ENCODE peak calls at places on chromosomes 13 and 19, in nine cellular contexts. O is H9, Q is lower leg skin, Y is choroid plexus epithelial cell, S is posterior cingulate gyrus, H is mucosa of gallbladder, I is HFFc6, X is Caco-2, W is cerebellar nuclear complex. B is an unnamed sample.

GRCh38 chr13:94009696-94010095 is 469.8 kb downstream of the DCT start:
- DNase-seq in Q (no peak), H (no peak), W (no peak), S (no peak), I (peak), O (no peak), Y (peak), X (no peak), B (no peak)

GRCh38 chr13:33205804-33206221 is 79.7 kb downstream of the STARD13 start:
- DNase-seq in X (no peak), H (no peak), Q (no peak), W (no peak), S (no peak), Y (peak), I (no peak), O (no peak), B (no peak)

GRCh38 chr19:1867359-1867724 is 4.0 kb upstream of the KLF16 start:
- DNase-seq in O (no peak), W (no peak), S (no peak), H (no peak), Q (no peak), Y (no peak), X (no peak), I (no peak), B (no peak)

GRCh38 chr13:92719868-92720267 is 506.7 kb upstream of the GPC6 start:
- DNase-seq in Y (peak), I (no peak), Q (no peak), X (no peak), S (no peak), O (peak), H (no peak), W (no peak), B (no peak)

GRCh38 chr13:84497613-84498012 is 615.3 kb upstream of the SLITRK1 start:
- DNase-seq in S (no peak), Y (no peak), O (no peak), I (no peak), Q (no peak), H (no peak), X (no peak), W (no peak), B (no peak)

GRCh38 chr19:12880551-12881171 is 588 bp downstream of the DNASE2 start:
- DNase-seq in X (no peak), I (no peak), S (no peak), H (no peak), Q (no peak), W (no peak), O (peak), Y (peak), B (peak)

GRCh38 chr19:33552928-33553279 is 31.3 kb upstream of the PEPD start:
- DNase-seq in X (no peak), W (no peak), O (no peak), Y (no peak), I (no peak), S (no peak), Q (no peak), H (no peak), B (no peak)

GRCh38 chr13:109715902-109716301 is 70.5 kb downstream of the IRS2 start:
- DNase-seq in I (peak), W (no peak), Y (peak), H (no peak), O (no peak), Q (no peak), X (no peak), S (no peak), B (no peak)

GRCh38 chr19:50794778-50795664 is 4.8 kb downstream of the ACP4 start:
- DNase-seq in I (no peak), Q (no peak), W (no peak), O (no peak), H (no peak), Y (no peak), X (peak), S (no peak), B (no peak)

GRCh38 chr19:41309225-41310030 is 544 bp upstream of the CCDC97 start:
- DNase-seq in Y (no peak), I (no peak), X (no peak), H (no peak), Q (peak), O (no peak), W (no peak), S (no peak), B (no peak)

GRCh38 chr13:70380809-70381208 is 272.6 kb upstream of the KLHL1 start:
- DNase-seq in I (no peak), H (no peak), Y (no peak), S (no peak), X (no peak), Q (no peak), W (no peak), O (no peak), B (no peak)

GRCh38 chr19:13024958-13025653 is 29.8 kb downstream of the NFIX start:
- DNase-seq in O (peak), Q (no peak), I (no peak), W (no peak), Y (no peak), X (no peak), H (no peak), S (no peak), B (no peak)

GRCh38 chr19:1699998-1700732 is 47.8 kb upstream of the TCF3 start:
- DNase-seq in S (no peak), I (no peak), O (no peak), X (no peak), H (no peak), Y (no peak), W (no peak), Q (no peak), B (no peak)

GRCh38 chr19:47229674-47230121 is 1.3 kb downstream of the BBC3 start:
- DNase-seq in H (no peak), Q (no peak), O (no peak), X (no peak), S (no peak), W (no peak), I (peak), Y (peak), B (peak)

GRCh38 chr19:13849277-13849676 is 27.7 kb upstream of the NANOS3 start:
- DNase-seq in Y (no peak), I (no peak), X (no peak), S (no peak), Q (no peak), W (no peak), H (no peak), O (peak), B (no peak)

GRCh38 chr19:39951065-39951650 is 16.7 kb upstream of the FCGBP start:
- DNase-seq in X (no peak), Y (no peak), H (no peak), I (no peak), S (no peak), Q (no peak), W (no peak), O (no peak), B (no peak)

GRCh38 chr13:38042771-38043170 is 173.2 kb upstream of the TRPC4 start:
- DNase-seq in Y (peak), X (no peak), S (no peak), Q (no peak), W (no peak), H (no peak), O (no peak), I (peak), B (no peak)

GRCh38 chr19:4067396-4068057 is 828 bp upstream of the ZBTB7A start:
- DNase-seq in S (no peak), X (no peak), I (no peak), O (peak), H (no peak), Y (no peak), W (no peak), Q (no peak), B (peak)

GRCh38 chr19:13902993-13903555 is 2.8 kb downstream of the BRME1 start:
- DNase-seq in Y (peak), S (no peak), Q (no peak), I (no peak), O (no peak), X (no peak), H (no peak), W (no peak), B (no peak)

GRCh38 chr13:42337808-42338600 is 66.1 kb downstream of the AKAP11 start:
- DNase-seq in Y (peak), Q (no peak), W (no peak), S (no peak), X (no peak), H (no peak), O (no peak), I (no peak), B (no peak)

GRCh38 chr19:1070576-1070930 is 3.6 kb downstream of the ARHGAP45 start:
- DNase-seq in H (no peak), W (no peak), I (no peak), X (no peak), S (no peak), O (peak), Y (no peak), Q (no peak), B (no peak)

GRCh38 chr19:482186-483041 is 13.9 kb upstream of the MADCAM1 start:
- DNase-seq in X (no peak), O (no peak), H (no peak), Q (no peak), I (no peak), S (no peak), W (no peak), Y (no peak), B (no peak)

GRCh38 chr13:93004919-93005318 is 221.7 kb upstream of the GPC6 start:
- DNase-seq in Y (peak), I (no peak), H (no peak), X (no peak), S (no peak), W (no peak), O (peak), Q (no peak), B (no peak)

GRCh38 chr13:54402495-54402894 is 1373.9 kb downstream of the OLFM4 start:
- DNase-seq in Q (no peak), H (no peak), I (no peak), X (no peak), S (no peak), O (no peak), Y (no peak), W (no peak), B (no peak)

GRCh38 chr13:95275322-95276118 is 25.7 kb downstream of the ABCC4 start:
- DNase-seq in I (peak), Q (no peak), Y (peak), X (no peak), H (no peak), S (no peak), W (no peak), O (no peak), B (no peak)

GRCh38 chr13:90800082-90800746 is 547.3 kb upstream of the MIR17HG start:
- DNase-seq in S (peak), X (no peak), O (no peak), I (no peak), Y (peak), W (no peak), Q (peak), H (peak), B (no peak)

GRCh38 chr13:44331912-44332840 is 41.4 kb upstream of the SERP2 start:
- DNase-seq in S (peak), W (no peak), I (no peak), O (no peak), Y (peak), H (peak), Q (no peak), X (no peak), B (peak)